ENCODE peak calls at places on chromosomes 1 and 21, in seven cellular contexts. M, F, V, Y, D, C and N are unnamed samples.

GRCh38 chr1:54335396-54336056 is 70.7 kb downstream of the SSBP3 start:
- DNase-seq in F (peak), V (peak), D (no peak), M (no peak), C (peak), Y (no peak), N (no peak)

GRCh38 chr21:33374874-33375644 is 28.2 kb upstream of the IFNGR2 start:
- DNase-seq in F (no peak), Y (no peak), M (no peak), V (no peak), D (no peak), C (no peak), N (no peak)

GRCh38 chr1:40241372-40241771 is 6.4 kb upstream of the TMCO2 start:
- DNase-seq in F (no peak), D (no peak), Y (no peak), C (no peak), V (no peak), M (no peak), N (no peak)

GRCh38 chr1:212973426-212973825 is 23.1 kb downstream of the VASH2 start:
- DNase-seq in M (no peak), F (no peak), C (no peak), V (no peak), Y (no peak), D (no peak), N (no peak)

GRCh38 chr1:40693425-40693824 is 1.9 kb downstream of the NFYC start:
- DNase-seq in D (no peak), Y (no peak), V (no peak), C (no peak), M (no peak), F (no peak), N (no peak)

GRCh38 chr1:43466403-43466802 is 12.7 kb upstream of the HYI start:
- DNase-seq in C (no peak), F (no peak), M (no peak), Y (no peak), V (no peak), D (no peak), N (no peak)

GRCh38 chr1:41476807-41477361 is 7.6 kb downstream of the EDN2 start:
- DNase-seq in C (peak), V (no peak), F (peak), Y (no peak), D (no peak), M (no peak), N (no peak)

GRCh38 chr21:28104346-28104745 is 888.3 kb downstream of the LTN1 start:
- DNase-seq in C (no peak), Y (peak), M (no peak), F (no peak), V (no peak), D (no peak), N (no peak)

GRCh38 chr1:14668448-14669029 is 70.1 kb downstream of the KAZN start:
- DNase-seq in V (no peak), D (no peak), M (no peak), F (no peak), Y (no peak), C (no peak), N (no peak)

GRCh38 chr1:65994223-65994622 is 201.5 kb downstream of the PDE4B start:
- DNase-seq in M (no peak), C (no peak), D (no peak), F (no peak), Y (no peak), V (no peak), N (no peak)

GRCh38 chr1:247845693-247846017 is 4.0 kb upstream of the OR11L1 start:
- DNase-seq in V (no peak), Y (no peak), M (no peak), F (no peak), C (no peak), D (no peak), N (no peak)

GRCh38 chr1:103373991-103374390 is 151.5 kb upstream of the RNPC3 start:
- DNase-seq in M (no peak), C (no peak), F (no peak), V (no peak), Y (no peak), D (no peak), N (no peak)

GRCh38 chr1:192810253-192810880 is 1.5 kb downstream of the RGS2 start:
- DNase-seq in Y (no peak), F (no peak), M (no peak), V (peak), D (peak), C (no peak), N (no peak)

GRCh38 chr1:203129501-203130231 is 2.1 kb downstream of the ADORA1 start:
- DNase-seq in Y (peak), M (no peak), D (no peak), F (peak), V (no peak), C (peak), N (peak)

GRCh38 chr1:36865080-36865900 is 169.0 kb downstream of the GRIK3 start:
- DNase-seq in D (no peak), Y (no peak), M (no peak), V (no peak), F (no peak), C (no peak), N (no peak)

GRCh38 chr1:44108241-44108640 is 10.4 kb upstream of the KLF17 start:
- DNase-seq in C (no peak), Y (no peak), D (no peak), M (no peak), F (peak), V (no peak), N (no peak)

GRCh38 chr1:80054129-80054528 is 1047.6 kb upstream of the ADGRL4 start:
- DNase-seq in Y (peak), V (no peak), C (no peak), M (no peak), D (peak), F (peak), N (no peak)

GRCh38 chr1:10639301-10640078 is 157.0 kb downstream of the CASZ1 start:
- DNase-seq in V (no peak), F (no peak), D (no peak), Y (no peak), C (no peak), M (peak), N (no peak)

GRCh38 chr1:168553680-168554553 is 10.1 kb upstream of the XCL2 start:
- DNase-seq in D (no peak), V (no peak), F (no peak), C (no peak), Y (no peak), M (no peak), N (no peak)

GRCh38 chr21:20875741-20876140 is 122.5 kb upstream of the NCAM2 start:
- DNase-seq in C (no peak), Y (peak), F (no peak), V (no peak), D (no peak), M (no peak), N (no peak)

GRCh38 chr1:240468616-240469015 is 143.3 kb downstream of the GREM2 start:
- DNase-seq in Y (no peak), D (no peak), V (no peak), M (no peak), F (no peak), C (no peak), N (no peak)